ENCODE peak calls at places on chromosomes 16 and 17, in eight cellular contexts. One of them, this sample, is unnamed.

GRCh38 chr16:49828545-49829267 is 27.2 kb downstream of the ZNF423 start:
- DNase-seq in Kasumi-1: no peak
- DNase-seq in EH: no peak
- DNase-seq in fibroblast of mammary gland: no peak
- DNase-seq in stimulated activated CD8-positive, alpha-beta memory T cell treated with anti-CD3 and anti-CD28 coated beads, Interleukin-4, amount 100 ng/mL, for 1 hour: no peak
- DNase-seq in HFF-Myc: no peak
- DNase-seq in mucosa of descending colon: no peak
- DNase-seq in cardiac muscle cell: no peak
- DNase-seq in this sample: no peak

GRCh38 chr16:1413684-1414531 is 596 bp downstream of the UNKL start:
- DNase-seq in Kasumi-1: peak; percentile 25
- DNase-seq in EH: peak; percentile 46
- DNase-seq in fibroblast of mammary gland: peak; percentile 41
- DNase-seq in stimulated activated CD8-positive, alpha-beta memory T cell treated with anti-CD3 and anti-CD28 coated beads, Interleukin-4, amount 100 ng/mL, for 1 hour: peak; percentile 32
- DNase-seq in HFF-Myc: no peak
- DNase-seq in mucosa of descending colon: peak; percentile 86
- DNase-seq in cardiac muscle cell: peak; percentile 47
- DNase-seq in this sample: peak; percentile 56

GRCh38 chr16:48300391-48300856 is 53.1 kb upstream of the ABCC11 start:
- DNase-seq in Kasumi-1: no peak
- DNase-seq in EH: peak; percentile 81
- DNase-seq in fibroblast of mammary gland: peak; percentile 66
- DNase-seq in stimulated activated CD8-positive, alpha-beta memory T cell treated with anti-CD3 and anti-CD28 coated beads, Interleukin-4, amount 100 ng/mL, for 1 hour: no peak
- DNase-seq in HFF-Myc: no peak
- DNase-seq in mucosa of descending colon: no peak
- DNase-seq in cardiac muscle cell: no peak
- DNase-seq in this sample: no peak

GRCh38 chr16:85881436-85881835 is 17.5 kb upstream of the IRF8 start:
- DNase-seq in Kasumi-1: no peak
- DNase-seq in EH: no peak
- DNase-seq in fibroblast of mammary gland: no peak
- DNase-seq in stimulated activated CD8-positive, alpha-beta memory T cell treated with anti-CD3 and anti-CD28 coated beads, Interleukin-4, amount 100 ng/mL, for 1 hour: no peak
- DNase-seq in HFF-Myc: no peak
- DNase-seq in mucosa of descending colon: no peak
- DNase-seq in cardiac muscle cell: no peak
- DNase-seq in this sample: no peak

GRCh38 chr16:81647527-81647926 is 131.6 kb upstream of the PLCG2 start:
- DNase-seq in Kasumi-1: no peak
- DNase-seq in EH: peak; percentile 82
- DNase-seq in fibroblast of mammary gland: peak; percentile 83
- DNase-seq in stimulated activated CD8-positive, alpha-beta memory T cell treated with anti-CD3 and anti-CD28 coated beads, Interleukin-4, amount 100 ng/mL, for 1 hour: no peak
- DNase-seq in HFF-Myc: no peak
- DNase-seq in mucosa of descending colon: no peak
- DNase-seq in cardiac muscle cell: no peak
- DNase-seq in this sample: peak; percentile 15

GRCh38 chr17:79971651-79972050 is 64.0 kb downstream of the TBC1D16 start:
- DNase-seq in Kasumi-1: no peak
- DNase-seq in EH: no peak
- DNase-seq in fibroblast of mammary gland: no peak
- DNase-seq in stimulated activated CD8-positive, alpha-beta memory T cell treated with anti-CD3 and anti-CD28 coated beads, Interleukin-4, amount 100 ng/mL, for 1 hour: no peak
- DNase-seq in HFF-Myc: no peak
- DNase-seq in mucosa of descending colon: peak; percentile 26
- DNase-seq in cardiac muscle cell: no peak
- DNase-seq in this sample: no peak

GRCh38 chr16:10561001-10561400 is 19.4 kb downstream of the EMP2 start:
- DNase-seq in Kasumi-1: no peak
- DNase-seq in EH: no peak
- DNase-seq in fibroblast of mammary gland: no peak
- DNase-seq in stimulated activated CD8-positive, alpha-beta memory T cell treated with anti-CD3 and anti-CD28 coated beads, Interleukin-4, amount 100 ng/mL, for 1 hour: no peak
- DNase-seq in HFF-Myc: no peak
- DNase-seq in mucosa of descending colon: no peak
- DNase-seq in cardiac muscle cell: no peak
- DNase-seq in this sample: no peak

GRCh38 chr16:31107465-31107867 is 720 bp upstream of the BCKDK start:
- DNase-seq in Kasumi-1: no peak
- DNase-seq in EH: no peak
- DNase-seq in fibroblast of mammary gland: no peak
- DNase-seq in stimulated activated CD8-positive, alpha-beta memory T cell treated with anti-CD3 and anti-CD28 coated beads, Interleukin-4, amount 100 ng/mL, for 1 hour: no peak
- DNase-seq in HFF-Myc: no peak
- DNase-seq in mucosa of descending colon: no peak
- DNase-seq in cardiac muscle cell: no peak
- DNase-seq in this sample: no peak

GRCh38 chr17:4204190-4204589 is 59.6 kb downstream of the ANKFY1 start:
- DNase-seq in Kasumi-1: no peak
- DNase-seq in EH: peak; percentile 91
- DNase-seq in fibroblast of mammary gland: peak; percentile 74
- DNase-seq in stimulated activated CD8-positive, alpha-beta memory T cell treated with anti-CD3 and anti-CD28 coated beads, Interleukin-4, amount 100 ng/mL, for 1 hour: no peak
- DNase-seq in HFF-Myc: no peak
- DNase-seq in mucosa of descending colon: no peak
- DNase-seq in cardiac muscle cell: no peak
- DNase-seq in this sample: no peak

GRCh38 chr16:20410153-20410723 is 904 bp downstream of the ACSM5 start:
- DNase-seq in Kasumi-1: no peak
- DNase-seq in EH: peak; percentile 46
- DNase-seq in fibroblast of mammary gland: peak; percentile 10
- DNase-seq in stimulated activated CD8-positive, alpha-beta memory T cell treated with anti-CD3 and anti-CD28 coated beads, Interleukin-4, amount 100 ng/mL, for 1 hour: no peak
- DNase-seq in HFF-Myc: no peak
- DNase-seq in mucosa of descending colon: no peak
- DNase-seq in cardiac muscle cell: no peak
- DNase-seq in this sample: no peak

GRCh38 chr17:57097832-57098421 is 12.9 kb downstream of the AKAP1 start:
- DNase-seq in Kasumi-1: no peak
- DNase-seq in EH: peak; percentile 88
- DNase-seq in fibroblast of mammary gland: peak; percentile 87
- DNase-seq in stimulated activated CD8-positive, alpha-beta memory T cell treated with anti-CD3 and anti-CD28 coated beads, Interleukin-4, amount 100 ng/mL, for 1 hour: no peak
- DNase-seq in HFF-Myc: peak; percentile 41
- DNase-seq in mucosa of descending colon: no peak
- DNase-seq in cardiac muscle cell: peak; percentile 77
- DNase-seq in this sample: no peak

GRCh38 chr17:82344175-82344907 is 10.8 kb upstream of the SECTM1 start:
- DNase-seq in Kasumi-1: no peak
- DNase-seq in EH: no peak
- DNase-seq in fibroblast of mammary gland: no peak
- DNase-seq in stimulated activated CD8-positive, alpha-beta memory T cell treated with anti-CD3 and anti-CD28 coated beads, Interleukin-4, amount 100 ng/mL, for 1 hour: no peak
- DNase-seq in HFF-Myc: no peak
- DNase-seq in mucosa of descending colon: peak; percentile 50
- DNase-seq in cardiac muscle cell: no peak
- DNase-seq in this sample: no peak

GRCh38 chr16:14538604-14539003 is 91.5 kb downstream of the PARN start:
- DNase-seq in Kasumi-1: no peak
- DNase-seq in EH: no peak
- DNase-seq in fibroblast of mammary gland: no peak
- DNase-seq in stimulated activated CD8-positive, alpha-beta memory T cell treated with anti-CD3 and anti-CD28 coated beads, Interleukin-4, amount 100 ng/mL, for 1 hour: no peak
- DNase-seq in HFF-Myc: no peak
- DNase-seq in mucosa of descending colon: no peak
- DNase-seq in cardiac muscle cell: no peak
- DNase-seq in this sample: no peak

GRCh38 chr17:33266116-33266515 is 27.0 kb downstream of the ASIC2 start:
- DNase-seq in Kasumi-1: no peak
- DNase-seq in EH: peak; percentile 29
- DNase-seq in fibroblast of mammary gland: peak; percentile 44
- DNase-seq in stimulated activated CD8-positive, alpha-beta memory T cell treated with anti-CD3 and anti-CD28 coated beads, Interleukin-4, amount 100 ng/mL, for 1 hour: no peak
- DNase-seq in HFF-Myc: no peak
- DNase-seq in mucosa of descending colon: no peak
- DNase-seq in cardiac muscle cell: no peak
- DNase-seq in this sample: no peak

GRCh38 chr16:89404561-89404960 is 85.8 kb downstream of the ANKRD11 start:
- DNase-seq in Kasumi-1: no peak
- DNase-seq in EH: no peak
- DNase-seq in fibroblast of mammary gland: no peak
- DNase-seq in stimulated activated CD8-positive, alpha-beta memory T cell treated with anti-CD3 and anti-CD28 coated beads, Interleukin-4, amount 100 ng/mL, for 1 hour: no peak
- DNase-seq in HFF-Myc: no peak
- DNase-seq in mucosa of descending colon: no peak
- DNase-seq in cardiac muscle cell: no peak
- DNase-seq in this sample: peak; percentile 46

This sample was measured in small intestine.